ENCODE peak calls at places on chromosome 7, in ten cellular contexts. One of them, this sample, is unnamed.

GRCh38 chr7:95334434-95334833 is 10.1 kb upstream of the PON1 start:
- DNase-seq in activated CD8-positive, alpha-beta T cell treated with anti-CD3 and anti-CD28 coated beads for 36 hours: no peak
- DNase-seq in AG04450: no peak
- DNase-seq in progenitor cell of endocrine pancreas: no peak
- DNase-seq in osteoblast: no peak
- DNase-seq in lower lobe of right lung: no peak
- DNase-seq in coronary artery: no peak
- DNase-seq in vagina: no peak
- DNase-seq in bronchial epithelial cell: peak; percentile 4
- DNase-seq in H9: no peak
- DNase-seq in this sample: no peak

GRCh38 chr7:150891740-150892139 is 39.4 kb downstream of the AOC1 start:
- DNase-seq in activated CD8-positive, alpha-beta T cell treated with anti-CD3 and anti-CD28 coated beads for 36 hours: no peak
- DNase-seq in vagina: no peak
- DNase-seq in progenitor cell of endocrine pancreas: no peak
- DNase-seq in osteoblast: no peak
- DNase-seq in coronary artery: no peak
- DNase-seq in H9: no peak
- DNase-seq in AG04450: no peak
- DNase-seq in bronchial epithelial cell: no peak
- DNase-seq in lower lobe of right lung: no peak
- DNase-seq in this sample: no peak

GRCh38 chr7:1934756-1935155 is 264.7 kb downstream of the ELFN1 start:
- DNase-seq in osteoblast: no peak
- DNase-seq in vagina: no peak
- DNase-seq in activated CD8-positive, alpha-beta T cell treated with anti-CD3 and anti-CD28 coated beads for 36 hours: no peak
- DNase-seq in bronchial epithelial cell: no peak
- DNase-seq in coronary artery: no peak
- DNase-seq in progenitor cell of endocrine pancreas: no peak
- DNase-seq in H9: no peak
- DNase-seq in AG04450: no peak
- DNase-seq in lower lobe of right lung: no peak
- DNase-seq in this sample: no peak

GRCh38 chr7:106613861-106614560 is 46.9 kb downstream of the CCDC71L start:
- DNase-seq in osteoblast: no peak
- DNase-seq in lower lobe of right lung: no peak
- DNase-seq in activated CD8-positive, alpha-beta T cell treated with anti-CD3 and anti-CD28 coated beads for 36 hours: no peak
- DNase-seq in progenitor cell of endocrine pancreas: no peak
- DNase-seq in AG04450: no peak
- DNase-seq in H9: no peak
- DNase-seq in vagina: no peak
- DNase-seq in bronchial epithelial cell: no peak
- DNase-seq in coronary artery: no peak
- DNase-seq in this sample: no peak

GRCh38 chr7:116802144-116802747 is 60.1 kb upstream of the CAPZA2 start:
- DNase-seq in AG04450: no peak
- DNase-seq in coronary artery: no peak
- DNase-seq in osteoblast: no peak
- DNase-seq in vagina: no peak
- DNase-seq in H9: no peak
- DNase-seq in progenitor cell of endocrine pancreas: no peak
- DNase-seq in bronchial epithelial cell: no peak
- DNase-seq in activated CD8-positive, alpha-beta T cell treated with anti-CD3 and anti-CD28 coated beads for 36 hours: no peak
- DNase-seq in lower lobe of right lung: no peak
- DNase-seq in this sample: no peak

GRCh38 chr7:91692800-91693199 is 187.7 kb downstream of the MTERF1 start:
- DNase-seq in progenitor cell of endocrine pancreas: no peak
- DNase-seq in bronchial epithelial cell: peak; percentile 29
- DNase-seq in AG04450: no peak
- DNase-seq in activated CD8-positive, alpha-beta T cell treated with anti-CD3 and anti-CD28 coated beads for 36 hours: no peak
- DNase-seq in lower lobe of right lung: no peak
- DNase-seq in coronary artery: no peak
- DNase-seq in osteoblast: no peak
- DNase-seq in H9: no peak
- DNase-seq in vagina: no peak
- DNase-seq in this sample: no peak

GRCh38 chr7:68417659-68418058 is 1180.6 kb upstream of the AUTS2 start:
- DNase-seq in coronary artery: no peak
- DNase-seq in AG04450: no peak
- DNase-seq in bronchial epithelial cell: no peak
- DNase-seq in H9: no peak
- DNase-seq in osteoblast: no peak
- DNase-seq in progenitor cell of endocrine pancreas: no peak
- DNase-seq in activated CD8-positive, alpha-beta T cell treated with anti-CD3 and anti-CD28 coated beads for 36 hours: no peak
- DNase-seq in vagina: peak; percentile 16
- DNase-seq in lower lobe of right lung: no peak
- DNase-seq in this sample: no peak

GRCh38 chr7:140911746-140912145 is 13.0 kb downstream of the BRAF start:
- DNase-seq in AG04450: no peak
- DNase-seq in lower lobe of right lung: no peak
- DNase-seq in activated CD8-positive, alpha-beta T cell treated with anti-CD3 and anti-CD28 coated beads for 36 hours: no peak
- DNase-seq in vagina: no peak
- DNase-seq in progenitor cell of endocrine pancreas: no peak
- DNase-seq in osteoblast: no peak
- DNase-seq in H9: no peak
- DNase-seq in bronchial epithelial cell: peak; percentile 77
- DNase-seq in coronary artery: no peak
- DNase-seq in this sample: no peak

GRCh38 chr7:70797109-70797514 is 334.8 kb upstream of the GALNT17 start:
- DNase-seq in lower lobe of right lung: no peak
- DNase-seq in activated CD8-positive, alpha-beta T cell treated with anti-CD3 and anti-CD28 coated beads for 36 hours: no peak
- DNase-seq in osteoblast: no peak
- DNase-seq in vagina: no peak
- DNase-seq in AG04450: no peak
- DNase-seq in progenitor cell of endocrine pancreas: no peak
- DNase-seq in H9: no peak
- DNase-seq in bronchial epithelial cell: no peak
- DNase-seq in coronary artery: no peak
- DNase-seq in this sample: peak; percentile 20

GRCh38 chr7:55432937-55433784 is 68.0 kb downstream of the LANCL2 start:
- DNase-seq in activated CD8-positive, alpha-beta T cell treated with anti-CD3 and anti-CD28 coated beads for 36 hours: peak; percentile 33
- DNase-seq in osteoblast: no peak
- DNase-seq in vagina: no peak
- DNase-seq in bronchial epithelial cell: peak; percentile 59
- DNase-seq in progenitor cell of endocrine pancreas: no peak
- DNase-seq in lower lobe of right lung: no peak
- DNase-seq in H9: no peak
- DNase-seq in AG04450: no peak
- DNase-seq in coronary artery: no peak
- DNase-seq in this sample: peak; percentile 76

DNA sequence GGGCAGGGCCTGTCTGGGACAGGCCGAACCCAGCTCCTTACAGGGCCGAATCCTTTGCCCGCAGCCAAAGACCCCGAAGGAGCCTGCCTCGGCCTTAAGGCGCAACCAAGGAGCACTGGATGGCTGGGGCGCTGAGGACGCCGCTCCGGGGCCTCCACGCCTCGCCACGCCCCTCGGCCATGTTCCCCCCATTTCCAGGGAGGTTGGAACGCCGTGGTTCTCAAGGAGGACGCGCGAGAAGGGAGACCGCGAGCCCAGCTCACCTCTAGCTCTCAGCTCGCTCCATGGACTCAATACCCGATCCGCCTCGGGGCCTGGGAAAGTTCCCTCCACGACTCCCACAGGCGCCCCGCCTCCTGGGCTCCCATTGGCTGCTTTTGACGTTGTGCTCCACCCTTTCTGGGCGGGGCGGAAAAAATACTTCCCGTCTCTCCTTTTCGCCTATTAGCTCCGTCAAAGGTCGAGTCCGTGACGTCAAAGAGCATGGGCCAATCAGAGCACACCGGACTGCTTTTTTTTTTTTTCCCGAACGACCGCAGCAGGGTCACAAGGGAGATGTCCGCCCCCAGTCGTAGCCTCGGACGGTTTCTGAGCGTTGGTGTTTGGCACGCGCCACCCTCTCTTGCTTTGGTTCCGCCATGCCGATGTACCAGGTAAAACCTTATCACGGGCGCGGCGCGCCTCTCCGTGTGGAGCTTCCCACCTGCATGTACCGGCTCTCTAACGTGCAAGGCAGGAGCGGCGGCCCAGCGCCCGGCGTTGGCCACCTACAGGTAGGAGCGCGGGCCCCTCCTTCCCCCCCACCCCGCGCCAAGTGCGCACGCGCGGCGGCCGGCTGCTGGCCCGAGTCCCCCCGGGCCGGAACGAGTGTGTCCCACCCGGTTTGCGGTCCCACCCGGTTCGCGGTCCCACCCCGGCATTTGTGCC is 305.7 kb downstream of the TYW1 start:
- DNase-seq in H9: peak; percentile 98
- DNase-seq in coronary artery: peak; percentile 99
- DNase-seq in AG04450: peak; percentile 98
- DNase-seq in osteoblast: peak; percentile 99
- DNase-seq in lower lobe of right lung: peak; percentile 98
- DNase-seq in bronchial epithelial cell: peak; percentile 97
- DNase-seq in progenitor cell of endocrine pancreas: peak; percentile 97
- DNase-seq in vagina: peak; percentile 99
- DNase-seq in activated CD8-positive, alpha-beta T cell treated with anti-CD3 and anti-CD28 coated beads for 36 hours: peak; percentile 100
- DNase-seq in this sample: peak; percentile 97
- TF ChIP-seq CTCF in H9: peak; percentile 49
- TF ChIP-seq CTCF in coronary artery: no peak
- TF ChIP-seq CTCF in AG04450: peak; percentile 49
- TF ChIP-seq CTCF in osteoblast: peak; percentile 15
- TF ChIP-seq CTCF in lower lobe of right lung: peak; percentile 33
- TF ChIP-seq CTCF in bronchial epithelial cell: peak; percentile 48
- TF ChIP-seq CTCF in progenitor cell of endocrine pancreas: peak; percentile 49
- TF ChIP-seq CTCF in vagina: peak; percentile 33
- TF ChIP-seq CTCF in activated CD8-positive, alpha-beta T cell treated with anti-CD3 and anti-CD28 coated beads for 36 hours: no peak
- TF ChIP-seq CTCF in this sample: no peak

GRCh38 chr7:74615933-74616780 is 41.4 kb upstream of the GTF2I start:
- DNase-seq in lower lobe of right lung: no peak
- DNase-seq in H9: no peak
- DNase-seq in activated CD8-positive, alpha-beta T cell treated with anti-CD3 and anti-CD28 coated beads for 36 hours: peak; percentile 15
- DNase-seq in coronary artery: no peak
- DNase-seq in progenitor cell of endocrine pancreas: no peak
- DNase-seq in vagina: no peak
- DNase-seq in osteoblast: no peak
- DNase-seq in bronchial epithelial cell: no peak
- DNase-seq in AG04450: no peak
- DNase-seq in this sample: no peak
- TF ChIP-seq CTCF in lower lobe of right lung: no peak
- TF ChIP-seq CTCF in H9: no peak
- TF ChIP-seq CTCF in activated CD8-positive, alpha-beta T cell treated with anti-CD3 and anti-CD28 coated beads for 36 hours: no peak
- TF ChIP-seq CTCF in coronary artery: no peak
- TF ChIP-seq CTCF in progenitor cell of endocrine pancreas: no peak
- TF ChIP-seq CTCF in vagina: no peak
- TF ChIP-seq CTCF in osteoblast: no peak
- TF ChIP-seq CTCF in bronchial epithelial cell: no peak
- TF ChIP-seq CTCF in AG04450: no peak
- TF ChIP-seq CTCF in this sample: no peak

GRCh38 chr7:157299613-157300405 is 37.0 kb upstream of the DNAJB6 start:
- DNase-seq in lower lobe of right lung: no peak
- DNase-seq in activated CD8-positive, alpha-beta T cell treated with anti-CD3 and anti-CD28 coated beads for 36 hours: peak; percentile 46
- DNase-seq in vagina: peak; percentile 85
- DNase-seq in progenitor cell of endocrine pancreas: no peak
- DNase-seq in osteoblast: peak; percentile 83
- DNase-seq in bronchial epithelial cell: no peak
- DNase-seq in coronary artery: no peak
- DNase-seq in H9: no peak
- DNase-seq in AG04450: no peak
- DNase-seq in this sample: no peak
- TF ChIP-seq CTCF in lower lobe of right lung: no peak
- TF ChIP-seq CTCF in activated CD8-positive, alpha-beta T cell treated with anti-CD3 and anti-CD28 coated beads for 36 hours: no peak
- TF ChIP-seq CTCF in vagina: no peak
- TF ChIP-seq CTCF in progenitor cell of endocrine pancreas: no peak
- TF ChIP-seq CTCF in osteoblast: no peak
- TF ChIP-seq CTCF in bronchial epithelial cell: no peak
- TF ChIP-seq CTCF in coronary artery: no peak
- TF ChIP-seq CTCF in H9: peak; percentile 32
- TF ChIP-seq CTCF in AG04450: no peak
- TF ChIP-seq CTCF in this sample: no peak

GRCh38 chr7:143878884-143879283 is 23.1 kb downstream of the TCAF1 start:
- DNase-seq in vagina: no peak
- DNase-seq in activated CD8-positive, alpha-beta T cell treated with anti-CD3 and anti-CD28 coated beads for 36 hours: no peak
- DNase-seq in AG04450: no peak
- DNase-seq in osteoblast: no peak
- DNase-seq in H9: peak; percentile 17
- DNase-seq in progenitor cell of endocrine pancreas: no peak
- DNase-seq in bronchial epithelial cell: no peak
- DNase-seq in lower lobe of right lung: no peak
- DNase-seq in coronary artery: no peak
- DNase-seq in this sample: no peak
- TF ChIP-seq CTCF in vagina: no peak
- TF ChIP-seq CTCF in activated CD8-positive, alpha-beta T cell treated with anti-CD3 and anti-CD28 coated beads for 36 hours: no peak
- TF ChIP-seq CTCF in AG04450: peak; percentile 3
- TF ChIP-seq CTCF in osteoblast: no peak
- TF ChIP-seq CTCF in H9: no peak
- TF ChIP-seq CTCF in progenitor cell of endocrine pancreas: peak; percentile 19
- TF ChIP-seq CTCF in bronchial epithelial cell: no peak
- TF ChIP-seq CTCF in lower lobe of right lung: no peak
- TF ChIP-seq CTCF in coronary artery: no peak
- TF ChIP-seq CTCF in this sample: no peak

DNA sequence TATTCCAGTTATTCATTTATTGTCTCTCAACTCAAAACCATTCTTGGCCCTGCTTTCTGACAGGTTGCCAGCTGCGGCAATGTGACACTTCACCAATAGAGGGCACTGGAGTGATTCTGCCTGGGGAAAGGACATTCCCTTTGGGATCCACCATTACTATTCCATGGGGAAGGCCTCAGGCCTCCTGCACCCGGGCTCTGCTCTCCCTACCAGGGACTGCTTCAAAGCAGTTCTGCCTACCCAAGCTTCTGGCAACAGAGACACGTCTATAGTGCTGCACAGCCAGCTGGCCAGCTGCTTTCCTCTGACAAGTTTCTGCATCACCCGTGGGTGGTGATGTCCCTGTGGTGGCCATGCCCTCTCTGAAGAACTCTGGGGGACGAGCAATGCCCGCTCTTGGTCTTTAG is 163.9 kb downstream of the ELMO1 start:
- DNase-seq in AG04450: no peak
- DNase-seq in vagina: peak; percentile 86
- DNase-seq in osteoblast: no peak
- DNase-seq in lower lobe of right lung: peak; percentile 59
- DNase-seq in H9: peak; percentile 73
- DNase-seq in activated CD8-positive, alpha-beta T cell treated with anti-CD3 and anti-CD28 coated beads for 36 hours: peak; percentile 36
- DNase-seq in bronchial epithelial cell: peak; percentile 23
- DNase-seq in progenitor cell of endocrine pancreas: peak; percentile 51
- DNase-seq in coronary artery: no peak
- DNase-seq in this sample: peak; percentile 52
- TF ChIP-seq CTCF in AG04450: no peak
- TF ChIP-seq CTCF in vagina: no peak
- TF ChIP-seq CTCF in osteoblast: no peak
- TF ChIP-seq CTCF in lower lobe of right lung: peak; percentile 73
- TF ChIP-seq CTCF in H9: peak; percentile 94
- TF ChIP-seq CTCF in activated CD8-positive, alpha-beta T cell treated with anti-CD3 and anti-CD28 coated beads for 36 hours: peak; percentile 86
- TF ChIP-seq CTCF in bronchial epithelial cell: peak; percentile 67
- TF ChIP-seq CTCF in progenitor cell of endocrine pancreas: peak; percentile 86
- TF ChIP-seq CTCF in coronary artery: peak; percentile 25
- TF ChIP-seq CTCF in this sample: peak; percentile 88

This sample was measured in GM13976.